ENCODE peak calls at places on chromosomes 2 and 18, in five cellular contexts. P, I, O, T and X are unnamed samples.

GRCh38 chr2:85468096-85468703 is 49.7 kb downstream of the SH2D6 start:
- DNase-seq in P (no peak), I (no peak), O (no peak), T (no peak), X (no peak)

GRCh38 chr18:12376034-12376717 is 851 bp downstream of the AFG3L2 start:
- DNase-seq in P (no peak), I (no peak), O (no peak), T (peak; percentile 21), X (no peak)

GRCh38 chr2:231297108-231297908 is 98.2 kb upstream of the B3GNT7 start:
- DNase-seq in P (peak; percentile 41), I (peak; percentile 81), O (peak; percentile 78), T (peak; percentile 34), X (no peak)

GRCh38 chr2:157732596-157732995 is 103.9 kb upstream of the ACVR1C start:
- DNase-seq in P (no peak), I (no peak), O (no peak), T (no peak), X (no peak)

GRCh38 chr18:45566025-45566740 is 49.1 kb upstream of the SLC14A2 start:
- DNase-seq in P (no peak), I (no peak), O (no peak), T (peak; percentile 50), X (peak; percentile 40)

GRCh38 chr2:43038034-43038719 is 188.2 kb downstream of the ZFP36L2 start:
- DNase-seq in P (no peak), I (no peak), O (no peak), T (no peak), X (no peak)

GRCh38 chr2:192551760-192552159 is 357.0 kb upstream of the TMEFF2 start:
- DNase-seq in P (no peak), I (no peak), O (no peak), T (no peak), X (no peak)

GRCh38 chr2:197839327-197839726 is 34.9 kb downstream of the PLCL1 start:
- DNase-seq in P (no peak), I (no peak), O (no peak), T (no peak), X (no peak)

GRCh38 chr2:85076618-85077274 is 56.4 kb upstream of the TCF7L1 start:
- DNase-seq in P (no peak), I (no peak), O (no peak), T (no peak), X (no peak)

GRCh38 chr18:8820701-8821465 is 115.5 kb downstream of the MTCL1 start:
- DNase-seq in P (no peak), I (no peak), O (no peak), T (no peak), X (no peak)

GRCh38 chr2:239146011-239146641 is 254.7 kb downstream of the HDAC4 start:
- DNase-seq in P (no peak), I (no peak), O (peak; percentile 47), T (no peak), X (no peak)

GRCh38 chr2:110948027-110948687 is 172.6 kb upstream of the BCL2L11 start:
- DNase-seq in P (no peak), I (no peak), O (no peak), T (no peak), X (no peak)

GRCh38 chr2:31137211-31138036 is 816 bp downstream of the GALNT14 start:
- DNase-seq in P (peak; percentile 15), I (no peak), O (peak; percentile 48), T (peak; percentile 15), X (no peak)

GRCh38 chr2:114550895-114551793 is 108.7 kb downstream of the DPP10 start:
- DNase-seq in P (peak; percentile 15), I (peak; percentile 49), O (peak; percentile 30), T (no peak), X (no peak)

GRCh38 chr18:64178860-64179259 is 30.0 kb upstream of the LINC00305 start:
- DNase-seq in P (no peak), I (no peak), O (no peak), T (no peak), X (no peak)

GRCh38 chr2:28234807-28235206 is 157.9 kb upstream of the FOSL2 start:
- DNase-seq in P (no peak), I (no peak), O (no peak), T (no peak), X (no peak)

GRCh38 chr18:53033128-53033527 is 693.1 kb downstream of the DCC start:
- DNase-seq in P (no peak), I (no peak), O (no peak), T (no peak), X (no peak)

GRCh38 chr18:41955688-41956087 is 654 bp downstream of the PIK3C3 start:
- DNase-seq in P (no peak), I (no peak), O (no peak), T (no peak), X (no peak)

GRCh38 chr2:237686659-237687136 is 59.3 kb downstream of the LRRFIP1 start:
- DNase-seq in P (no peak), I (no peak), O (no peak), T (no peak), X (no peak)
- TF ChIP-seq CTCF in P (peak; percentile 34), I (no peak), O (peak; percentile 23), T (no peak), X (peak; percentile 35)

GRCh38 chr2:36352711-36353110 is 2.9 kb upstream of the CRIM1 start:
- DNase-seq in P (no peak), I (no peak), O (no peak), T (no peak), X (no peak)
- TF ChIP-seq CTCF in P (no peak), I (no peak), O (no peak), T (peak; percentile 17), X (peak; percentile 27)

GRCh38 chr18:33020877-33021276 is 248.1 kb upstream of the KLHL14 start:
- DNase-seq in P (no peak), I (no peak), O (no peak), T (no peak), X (no peak)

GRCh38 chr18:33022370-33022769 is 249.5 kb upstream of the KLHL14 start:
- DNase-seq in P (no peak), I (no peak), O (no peak), T (no peak), X (no peak)
- TF ChIP-seq CTCF in P (peak; percentile 41), I (no peak), O (no peak), T (no peak), X (no peak)

GRCh38 chr18:59149416-59149815 is 9.7 kb downstream of the SEC11C start:
- DNase-seq in P (no peak), I (no peak), O (no peak), T (no peak), X (no peak)

GRCh38 chr18:59150236-59150635 is 10.6 kb downstream of the SEC11C start:
- DNase-seq in P (no peak), I (no peak), O (no peak), T (no peak), X (no peak)

GRCh38 chr18:59159986-59160385 is 20.3 kb downstream of the SEC11C start:
- DNase-seq in P (no peak), I (no peak), O (no peak), T (no peak), X (no peak)

GRCh38 chr18:59156316-59156715 is 16.6 kb downstream of the SEC11C start:
- DNase-seq in P (no peak), I (no peak), O (no peak), T (no peak), X (no peak)

DNA sequence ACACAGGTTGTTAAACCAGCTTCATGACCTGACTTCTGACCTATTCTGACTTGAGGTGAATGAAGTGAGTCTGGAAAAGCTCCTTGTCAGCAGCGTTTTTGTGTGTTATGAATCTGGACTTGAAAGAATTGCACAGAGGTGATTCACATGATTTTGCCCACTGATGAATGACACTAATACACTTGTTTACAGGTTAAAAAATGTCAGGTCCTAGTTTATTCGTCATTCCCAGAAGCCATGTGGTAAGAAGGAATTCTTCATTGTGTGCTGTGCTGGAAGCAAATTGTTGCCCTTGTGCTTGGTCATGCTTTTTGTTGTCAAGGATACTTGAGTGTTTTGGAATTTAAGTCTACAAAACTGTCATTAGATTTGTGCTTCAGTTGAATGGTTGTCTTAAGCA is 15.5 kb downstream of the SEC11C start:
- DNase-seq in P (no peak), I (no peak), O (no peak), T (no peak), X (peak; percentile 90)
- TF ChIP-seq CTCF in P (no peak), I (no peak), O (no peak), T (no peak), X (no peak)

GRCh38 chr2:220079595-220079994 is 452.2 kb downstream of the SLC4A3 start:
- DNase-seq in P (no peak), I (no peak), O (no peak), T (no peak), X (no peak)

GRCh38 chr2:220078439-220078838 is 451.0 kb downstream of the SLC4A3 start:
- DNase-seq in P (no peak), I (no peak), O (no peak), T (no peak), X (no peak)

GRCh38 chr2:220075835-220076234 is 448.4 kb downstream of the SLC4A3 start:
- DNase-seq in P (no peak), I (no peak), O (no peak), T (no peak), X (no peak)

GRCh38 chr2:220077488-220077887 is 450.1 kb downstream of the SLC4A3 start:
- DNase-seq in P (no peak), I (no peak), O (no peak), T (no peak), X (peak; percentile 55)

GRCh38 chr2:220076734-220077133 is 449.3 kb downstream of the SLC4A3 start:
- DNase-seq in P (no peak), I (no peak), O (no peak), T (no peak), X (peak; percentile 37)
- TF ChIP-seq CTCF in P (peak; percentile 21), I (no peak), O (no peak), T (no peak), X (peak; percentile 61)

GRCh38 chr2:59462418-59463197 is 1090.8 kb downstream of the BCL11A start:
- DNase-seq in P (no peak), I (no peak), O (no peak), T (no peak), X (no peak)
- TF ChIP-seq CTCF in P (no peak), I (no peak), O (no peak), T (no peak), X (no peak)